ENCODE peak calls at places on chromosome 4, in four cellular contexts. A is HL-60, D is prostate gland, V is AG04449. F is an unnamed sample.
A peak's percentile ranks its signal among the peaks of the same experiment; 100 is the strongest.

GRCh38 chr4:148787831-148788477 is 345.7 kb upstream of the NR3C2 start:
- DNase-seq in A (no peak), D (peak; percentile 37), V (no peak), F (no peak)

GRCh38 chr4:6280365-6280996 is 10.8 kb downstream of the WFS1 start:
- DNase-seq in A (no peak), D (no peak), V (no peak), F (no peak)

GRCh38 chr4:5715357-5715756 is 4.4 kb downstream of the EVC start:
- DNase-seq in A (no peak), D (no peak), V (no peak), F (no peak)

GRCh38 chr4:182862921-182863320 is 54.3 kb downstream of the DCTD start:
- DNase-seq in A (no peak), D (peak; percentile 53), V (no peak), F (no peak)

GRCh38 chr4:26520728-26521442 is 30.6 kb upstream of the CCKAR start:
- DNase-seq in A (no peak), D (no peak), V (no peak), F (no peak)

GRCh38 chr4:54961357-54961975 is 163.9 kb downstream of the KDR start:
- DNase-seq in A (peak; percentile 14), D (no peak), V (no peak), F (peak; percentile 17)

GRCh38 chr4:6649216-6649615 is 8.7 kb downstream of the MRFAP1 start:
- DNase-seq in A (no peak), D (no peak), V (no peak), F (no peak)

GRCh38 chr4:34043131-34043530 is 2201.2 kb downstream of the ARAP2 start:
- DNase-seq in A (no peak), D (no peak), V (no peak), F (no peak)

GRCh38 chr4:31613946-31614623 is 893.9 kb downstream of the PCDH7 start:
- DNase-seq in A (no peak), D (no peak), V (no peak), F (no peak)

GRCh38 chr4:138659041-138659565 is 356.5 kb upstream of the NOCT start:
- DNase-seq in A (no peak), D (no peak), V (no peak), F (no peak)

GRCh38 chr4:124903995-124904722 is 191.6 kb upstream of the ANKRD50 start:
- DNase-seq in A (no peak), D (peak; percentile 62), V (no peak), F (no peak)

GRCh38 chr4:152785639-152786517 is 6.1 kb downstream of the ARFIP1 start:
- DNase-seq in A (no peak), D (no peak), V (no peak), F (no peak)

GRCh38 chr4:2791518-2792395 is 1.1 kb upstream of the SH3BP2 start:
- DNase-seq in A (no peak), D (no peak), V (no peak), F (no peak)

GRCh38 chr4:133152801-133153526 is 3.9 kb downstream of the PCDH10 start:
- DNase-seq in A (no peak), D (no peak), V (no peak), F (peak; percentile 22)

GRCh38 chr4:133152330-133152791 is 3.3 kb downstream of the PCDH10 start:
- DNase-seq in A (no peak), D (no peak), V (no peak), F (no peak)

GRCh38 chr4:133156556-133156955 is 7.5 kb downstream of the PCDH10 start:
- DNase-seq in A (no peak), D (no peak), V (no peak), F (no peak)

GRCh38 chr4:133156096-133156495 is 7.0 kb downstream of the PCDH10 start:
- DNase-seq in A (no peak), D (no peak), V (no peak), F (no peak)

DNA sequence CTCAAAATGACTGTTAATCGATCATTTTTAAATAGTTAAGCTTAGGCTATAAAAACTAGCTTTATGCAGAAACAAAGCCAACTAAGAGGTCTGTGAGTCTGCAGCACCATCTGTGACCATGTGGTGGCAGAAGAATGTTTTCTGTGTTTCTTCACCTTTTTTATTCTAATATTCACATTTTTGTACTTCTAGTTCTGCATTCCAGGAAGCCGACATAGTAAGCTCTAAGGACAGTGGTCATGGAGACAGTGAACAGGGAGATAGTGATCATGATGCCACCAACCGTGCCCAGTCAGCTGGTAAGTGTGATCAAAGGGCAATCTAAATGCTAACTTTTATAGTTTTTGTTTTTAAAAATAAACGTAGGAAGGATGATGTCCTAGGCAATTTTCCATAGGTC is 5.6 kb downstream of the PCDH10 start:
- DNase-seq in A (no peak), D (no peak), V (no peak), F (peak; percentile 43)
- TF ChIP-seq CTCF in A (peak; percentile 45), D (peak; percentile 22), V (peak; percentile 57), F (peak; percentile 62)

GRCh38 chr4:10173039-10173753 is 56.6 kb upstream of the WDR1 start:
- DNase-seq in A (no peak), D (peak; percentile 52), V (no peak), F (no peak)
- TF ChIP-seq CTCF in A (no peak), D (no peak), V (no peak), F (no peak)

GRCh38 chr4:37246891-37247290 is 2.3 kb downstream of the NWD2 start:
- DNase-seq in A (no peak), D (no peak), V (no peak), F (no peak)
- TF ChIP-seq CTCF in A (no peak), D (no peak), V (no peak), F (no peak)

GRCh38 chr4:75708218-75708691 is 16.1 kb upstream of the USO1 start:
- DNase-seq in A (peak; percentile 31), D (no peak), V (no peak), F (peak; percentile 23)
- TF ChIP-seq CTCF in A (peak; percentile 47), D (peak; percentile 22), V (no peak), F (peak; percentile 79)

DNA sequence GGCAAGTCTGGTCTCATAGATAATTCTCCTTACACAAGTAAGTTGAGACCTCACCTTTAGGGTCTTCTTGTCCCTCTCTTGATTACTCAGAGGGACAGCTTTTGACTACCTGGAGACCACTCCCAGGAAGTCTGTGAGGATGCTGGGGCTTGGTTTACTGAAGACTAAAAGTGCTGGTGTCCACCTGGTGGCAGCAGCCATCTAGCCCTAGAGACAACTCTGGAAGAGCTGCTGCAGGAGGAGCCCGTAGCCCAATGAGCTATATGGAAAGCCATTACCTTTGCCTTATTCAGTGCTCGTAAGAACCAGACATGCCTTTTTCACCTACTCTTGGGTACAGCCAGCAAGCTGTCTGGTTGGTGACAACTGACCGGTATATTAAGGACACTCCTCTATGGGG is 7.3 kb downstream of the FGFBP2 start:
- DNase-seq in A (no peak), D (no peak), V (no peak), F (no peak)
- TF ChIP-seq CTCF in A (peak; percentile 3), D (no peak), V (peak; percentile 38), F (peak; percentile 32)